ENCODE peak calls at places on chromosomes 13 and 19, in five cellular contexts. O is GM20000; J is stimulated activated CD8-positive, alpha-beta memory T cell treated with anti-CD3 and anti-CD28 coated beads, Interleukin-2, amount 100 ng/mL, for 1 hour; S is T-helper 17 cell; I is anterior cingulate cortex. Q is an unnamed sample.

GRCh38 chr13:69935043-69935442 is 172.6 kb upstream of the ATXN8OS start:
- DNase-seq in J (no peak), O (no peak), I (no peak), S (no peak), Q (peak)

GRCh38 chr19:53076984-53077383 is 26.2 kb downstream of the ZNF160 start:
- DNase-seq in O (no peak), J (no peak), I (peak), S (no peak), Q (no peak)

GRCh38 chr19:48867119-48867921 is 1.1 kb downstream of the PLEKHA4 start:
- DNase-seq in S (no peak), I (no peak), J (no peak), O (no peak), Q (no peak)

GRCh38 chr13:35283856-35284255 is 192.6 kb downstream of the MAB21L1 start:
- DNase-seq in J (no peak), S (no peak), I (no peak), O (no peak), Q (peak)

GRCh38 chr13:84570831-84571230 is 688.6 kb upstream of the SLITRK1 start:
- DNase-seq in S (no peak), O (no peak), J (no peak), I (no peak), Q (no peak)

GRCh38 chr13:20499986-20500385 is 25.7 kb downstream of the CRYL1 start:
- DNase-seq in I (no peak), O (no peak), S (no peak), J (no peak), Q (no peak)

GRCh38 chr13:28339419-28339818 is 155.5 kb downstream of the FLT1 start:
- DNase-seq in I (no peak), J (no peak), O (no peak), S (no peak), Q (no peak)

GRCh38 chr19:10333758-10334339 is 520 bp upstream of the RAVER1 start:
- DNase-seq in O (no peak), I (no peak), J (no peak), S (no peak), Q (no peak)

GRCh38 chr13:49495783-49496762 is at the start of gene PHF11:
- DNase-seq in J (peak), S (peak), I (peak), O (peak), Q (peak)

GRCh38 chr19:22620401-22620800 is 13.7 kb upstream of the ZNF492 start:
- DNase-seq in J (no peak), I (no peak), O (no peak), S (no peak), Q (no peak)

GRCh38 chr13:51684076-51684475 is 99.8 kb downstream of the WDFY2 start:
- DNase-seq in J (no peak), I (no peak), S (no peak), O (no peak), Q (no peak)

GRCh38 chr19:1847684-1848398 is 442 bp downstream of the REXO1 start:
- DNase-seq in J (no peak), O (no peak), I (no peak), S (no peak), Q (peak)

GRCh38 chr13:42478531-42479156 is 95.3 kb upstream of the TNFSF11 start:
- DNase-seq in I (no peak), O (peak), J (no peak), S (no peak), Q (peak)

GRCh38 chr19:42158926-42159325 is 26.7 kb upstream of the POU2F2 start:
- DNase-seq in I (no peak), S (no peak), O (no peak), J (no peak), Q (no peak)

GRCh38 chr19:3778899-3779723 is 7.1 kb downstream of the MATK start:
- DNase-seq in S (no peak), I (no peak), J (no peak), O (no peak), Q (no peak)

GRCh38 chr19:917323-918151 is at the start of gene KISS1R:
- DNase-seq in S (peak), I (no peak), J (no peak), O (peak), Q (no peak)

GRCh38 chr13:34011552-34012085 is 193.7 kb downstream of the RFC3 start:
- DNase-seq in S (no peak), I (no peak), O (no peak), J (no peak), Q (no peak)

GRCh38 chr19:33098023-33098652 is 17.2 kb downstream of the GPATCH1 start:
- DNase-seq in S (no peak), I (no peak), J (no peak), O (no peak), Q (peak)

GRCh38 chr19:12779162-12779993 is 4.0 kb upstream of the HOOK2 start:
- DNase-seq in O (no peak), S (no peak), J (no peak), I (no peak), Q (peak)

GRCh38 chr19:51469162-51469561 is 9.2 kb upstream of the CEACAM18 start:
- DNase-seq in S (no peak), J (no peak), O (no peak), I (no peak), Q (no peak)

GRCh38 chr13:74290324-74290773 is 156.1 kb upstream of the KLF12 start:
- DNase-seq in S (peak), O (peak), J (no peak), I (peak), Q (peak)

GRCh38 chr13:110471833-110472162 is 89.7 kb downstream of the RAB20 start:
- DNase-seq in O (peak), S (no peak), J (no peak), I (no peak), Q (no peak)

GRCh38 chr19:45790942-45791341 is 1.7 kb downstream of the DMWD start:
- DNase-seq in S (no peak), O (no peak), J (no peak), I (no peak), Q (no peak)

GRCh38 chr13:111657013-111657412 is 336.6 kb downstream of the TEX29 start:
- DNase-seq in S (no peak), I (no peak), O (no peak), J (no peak), Q (no peak)

GRCh38 chr13:51731759-51732158 is 72.2 kb downstream of the DHRS12 start:
- DNase-seq in S (no peak), I (no peak), O (no peak), J (no peak), Q (no peak)

GRCh38 chr19:36030264-36031148 is 2.2 kb downstream of the CLIP3 start:
- DNase-seq in O (no peak), I (no peak), S (no peak), J (no peak), Q (peak)

GRCh38 chr13:20174656-20175405 is 14.0 kb upstream of the GJA3 start:
- DNase-seq in J (peak), S (no peak), O (peak), I (no peak), Q (peak)

GRCh38 chr19:22628401-22628800 is 5.7 kb upstream of the ZNF492 start:
- DNase-seq in J (no peak), S (no peak), O (peak), I (no peak), Q (no peak)

GRCh38 chr19:17021793-17022590 is 4.6 kb downstream of the CPAMD8 start:
- DNase-seq in J (no peak), I (no peak), S (no peak), O (no peak), Q (peak)

GRCh38 chr19:12994701-12995595 is at the start of gene NFIX:
- DNase-seq in O (no peak), J (peak), I (peak), S (peak), Q (peak)

GRCh38 chr19:3818479-3818878 is 32.3 kb upstream of the MATK start:
- DNase-seq in I (no peak), S (no peak), O (no peak), J (no peak), Q (no peak)

GRCh38 chr13:98691360-98691759 is 61.1 kb downstream of the SLC15A1 start:
- DNase-seq in S (no peak), I (no peak), O (no peak), J (no peak), Q (peak)

GRCh38 chr13:36758345-36758744 is 60.7 kb upstream of the RFXAP start:
- DNase-seq in I (no peak), S (no peak), O (no peak), J (no peak), Q (no peak)

GRCh38 chr13:35210234-35210633 is 266.3 kb downstream of the MAB21L1 start:
- DNase-seq in J (no peak), O (no peak), I (no peak), S (no peak), Q (no peak)

GRCh38 chr13:109163052-109163413 is 533.6 kb downstream of the MYO16 start:
- DNase-seq in O (no peak), S (no peak), J (no peak), I (no peak), Q (no peak)